ENCODE peak calls at places on chromosomes 16 and 17, in seven cellular contexts. One of them, this sample, is unnamed.

GRCh38 chr17:35315283-35315682 is 58.1 kb downstream of the SLFN11 start:
- DNase-seq in lung: no peak
- DNase-seq in A549: peak; percentile 20
- DNase-seq in brain microvascular endothelial cell: peak; percentile 86
- DNase-seq in Panc1: no peak
- DNase-seq in K562: no peak
- DNase-seq in BJ: peak; percentile 75
- DNase-seq in this sample: peak; percentile 51

GRCh38 chr16:85090873-85091521 is 21.3 kb downstream of the CIBAR2 start:
- DNase-seq in Panc1: no peak
- DNase-seq in A549: no peak
- DNase-seq in BJ: no peak
- DNase-seq in lung: no peak
- DNase-seq in K562: no peak
- DNase-seq in brain microvascular endothelial cell: no peak
- DNase-seq in this sample: no peak

GRCh38 chr17:9021985-9022552 is 759 bp downstream of the NTN1 start:
- DNase-seq in lung: no peak
- DNase-seq in BJ: no peak
- DNase-seq in A549: no peak
- DNase-seq in Panc1: no peak
- DNase-seq in K562: no peak
- DNase-seq in brain microvascular endothelial cell: no peak
- DNase-seq in this sample: no peak

GRCh38 chr16:77307764-77308561 is 108.8 kb downstream of the SYCE1L start:
- DNase-seq in brain microvascular endothelial cell: peak; percentile 76
- DNase-seq in lung: no peak
- DNase-seq in BJ: no peak
- DNase-seq in Panc1: no peak
- DNase-seq in K562: no peak
- DNase-seq in A549: peak; percentile 73
- DNase-seq in this sample: no peak

GRCh38 chr16:27698266-27698665 is 148.3 kb downstream of the KATNIP start:
- DNase-seq in K562: peak; percentile 47
- DNase-seq in brain microvascular endothelial cell: no peak
- DNase-seq in BJ: no peak
- DNase-seq in A549: no peak
- DNase-seq in lung: no peak
- DNase-seq in Panc1: no peak
- DNase-seq in this sample: no peak

GRCh38 chr16:77833906-77834599 is 45.7 kb downstream of the VAT1L start:
- DNase-seq in lung: no peak
- DNase-seq in K562: no peak
- DNase-seq in Panc1: no peak
- DNase-seq in A549: no peak
- DNase-seq in BJ: no peak
- DNase-seq in brain microvascular endothelial cell: peak; percentile 81
- DNase-seq in this sample: no peak

GRCh38 chr17:40617678-40618240 is 29.9 kb downstream of the SMARCE1 start:
- DNase-seq in A549: no peak
- DNase-seq in Panc1: no peak
- DNase-seq in BJ: no peak
- DNase-seq in K562: no peak
- DNase-seq in lung: no peak
- DNase-seq in brain microvascular endothelial cell: no peak
- DNase-seq in this sample: no peak

GRCh38 chr16:82655315-82655714 is 28.5 kb downstream of the CDH13 start:
- DNase-seq in K562: no peak
- DNase-seq in A549: no peak
- DNase-seq in brain microvascular endothelial cell: peak; percentile 98
- DNase-seq in lung: no peak
- DNase-seq in Panc1: no peak
- DNase-seq in BJ: peak; percentile 50
- DNase-seq in this sample: no peak

GRCh38 chr16:12459993-12460392 is 343.7 kb downstream of the CPPED1 start:
- DNase-seq in Panc1: no peak
- DNase-seq in K562: no peak
- DNase-seq in A549: no peak
- DNase-seq in BJ: no peak
- DNase-seq in brain microvascular endothelial cell: no peak
- DNase-seq in lung: no peak
- DNase-seq in this sample: no peak
- H3K4me3 ChIP-seq in Panc1: no peak overlapping the region
- H3K4me3 ChIP-seq in K562: no peak overlapping the region
- H3K4me3 ChIP-seq in A549: no peak overlapping the region
- H3K4me3 ChIP-seq in BJ: no peak overlapping the region
- H3K4me3 ChIP-seq in brain microvascular endothelial cell: no peak overlapping the region
- H3K4me3 ChIP-seq in lung: no peak overlapping the region
- H3K4me3 ChIP-seq in this sample: no peak overlapping the region

GRCh38 chr17:69358688-69359596 is 32.0 kb upstream of the ABCA5 start:
- DNase-seq in Panc1: no peak
- DNase-seq in lung: no peak
- DNase-seq in BJ: no peak
- DNase-seq in K562: no peak
- DNase-seq in brain microvascular endothelial cell: no peak
- DNase-seq in A549: peak; percentile 29
- DNase-seq in this sample: no peak
- TF ChIP-seq CTCF in Panc1: peak; percentile 53
- TF ChIP-seq CTCF in lung: no peak
- TF ChIP-seq CTCF in BJ: no peak
- TF ChIP-seq CTCF in K562: peak; percentile 10
- TF ChIP-seq CTCF in brain microvascular endothelial cell: peak; percentile 40
- TF ChIP-seq CTCF in A549: peak; percentile 36
- TF ChIP-seq CTCF in this sample: peak; percentile 33

DNA sequence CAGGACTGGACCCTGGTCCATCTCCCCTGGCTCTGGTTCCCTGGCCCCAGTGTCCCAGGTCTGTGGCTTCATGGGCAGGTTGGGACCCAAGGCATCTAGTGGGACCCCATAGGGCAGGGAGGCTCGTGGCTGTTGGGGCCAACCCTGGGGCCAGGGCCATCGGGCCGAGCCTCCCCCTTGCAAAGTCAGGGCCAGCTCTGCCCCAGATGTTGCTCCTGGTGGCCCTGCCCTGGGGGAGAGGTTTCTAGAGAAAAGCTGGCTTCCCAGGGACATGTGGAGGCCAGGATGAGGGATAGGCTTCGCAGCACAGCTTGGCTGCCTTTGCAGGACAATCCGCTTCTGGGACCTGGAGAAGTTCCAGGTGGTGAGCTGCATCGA is 16.6 kb downstream of the KATNB1 start:
- DNase-seq in K562: no peak
- DNase-seq in BJ: no peak
- DNase-seq in A549: no peak
- DNase-seq in lung: no peak
- DNase-seq in brain microvascular endothelial cell: no peak
- DNase-seq in Panc1: no peak
- DNase-seq in this sample: no peak
- H3K4me3 ChIP-seq in K562: no peak overlapping the region
- H3K4me3 ChIP-seq in BJ: no peak overlapping the region
- H3K4me3 ChIP-seq in A549: no peak overlapping the region
- H3K4me3 ChIP-seq in lung: no peak overlapping the region
- H3K4me3 ChIP-seq in brain microvascular endothelial cell: no peak overlapping the region
- H3K4me3 ChIP-seq in Panc1: no peak overlapping the region
- H3K4me3 ChIP-seq in this sample: no peak overlapping the region

GRCh38 chr16:68242926-68243858 is 2.0 kb upstream of the PLA2G15 start:
- DNase-seq in lung: no peak
- DNase-seq in A549: no peak
- DNase-seq in Panc1: no peak
- DNase-seq in brain microvascular endothelial cell: no peak
- DNase-seq in K562: no peak
- DNase-seq in BJ: no peak
- DNase-seq in this sample: no peak
- TF ChIP-seq CTCF in lung: no peak
- TF ChIP-seq CTCF in A549: no peak
- TF ChIP-seq CTCF in Panc1: no peak
- TF ChIP-seq CTCF in brain microvascular endothelial cell: no peak
- TF ChIP-seq CTCF in K562: no peak
- TF ChIP-seq CTCF in BJ: no peak
- TF ChIP-seq CTCF in this sample: no peak

GRCh38 chr16:21036471-21036870 is 114.2 kb downstream of the DNAH3 start:
- DNase-seq in K562: no peak
- DNase-seq in A549: no peak
- DNase-seq in lung: no peak
- DNase-seq in Panc1: no peak
- DNase-seq in brain microvascular endothelial cell: no peak
- DNase-seq in BJ: no peak
- DNase-seq in this sample: peak; percentile 45

GRCh38 chr16:21033707-21034106 is 116.9 kb downstream of the DNAH3 start:
- DNase-seq in K562: no peak
- DNase-seq in brain microvascular endothelial cell: no peak
- DNase-seq in BJ: no peak
- DNase-seq in A549: no peak
- DNase-seq in lung: no peak
- DNase-seq in Panc1: no peak
- DNase-seq in this sample: no peak

GRCh38 chr16:21038197-21038596 is 112.4 kb downstream of the DNAH3 start:
- DNase-seq in brain microvascular endothelial cell: no peak
- DNase-seq in A549: no peak
- DNase-seq in BJ: no peak
- DNase-seq in K562: no peak
- DNase-seq in Panc1: no peak
- DNase-seq in lung: no peak
- DNase-seq in this sample: no peak

GRCh38 chr16:21037736-21038135 is 112.9 kb downstream of the DNAH3 start:
- DNase-seq in Panc1: no peak
- DNase-seq in brain microvascular endothelial cell: no peak
- DNase-seq in A549: no peak
- DNase-seq in K562: no peak
- DNase-seq in lung: no peak
- DNase-seq in BJ: no peak
- DNase-seq in this sample: no peak

DNA sequence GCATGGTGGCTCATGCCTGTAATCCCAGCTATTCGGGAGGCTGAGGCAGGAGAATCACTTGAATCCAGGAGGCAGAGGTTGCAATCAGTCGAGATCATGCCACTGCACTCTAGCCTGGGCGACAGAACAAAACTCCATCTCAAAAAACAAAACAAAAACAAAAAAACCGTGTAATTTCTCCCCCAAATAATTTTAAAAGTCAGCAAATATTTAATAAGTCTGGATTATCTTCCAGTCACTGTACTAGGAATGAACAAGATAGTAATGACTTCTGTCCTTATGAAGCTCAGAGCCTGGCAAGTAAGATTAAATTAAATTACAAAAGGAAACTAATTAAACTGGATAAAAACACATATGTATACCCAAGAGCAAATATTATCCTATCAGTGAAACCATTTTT is 113.5 kb downstream of the DNAH3 start:
- DNase-seq in A549: no peak
- DNase-seq in lung: no peak
- DNase-seq in BJ: no peak
- DNase-seq in K562: no peak
- DNase-seq in Panc1: no peak
- DNase-seq in brain microvascular endothelial cell: no peak
- DNase-seq in this sample: no peak
- H3K4me3 ChIP-seq in A549: no peak overlapping the region
- H3K4me3 ChIP-seq in lung: no peak overlapping the region
- H3K4me3 ChIP-seq in BJ: no peak overlapping the region
- H3K4me3 ChIP-seq in K562: no peak overlapping the region
- H3K4me3 ChIP-seq in Panc1: no peak overlapping the region
- H3K4me3 ChIP-seq in brain microvascular endothelial cell: no peak overlapping the region
- H3K4me3 ChIP-seq in this sample: no peak overlapping the region